ENCODE peak calls at places on chromosomes 4 and X, in six cellular contexts. One of them, this sample, is unnamed. For H3F3A and H4K20me1, the result is how much of the 10 kb centered on the place peaks cover.

GRCh38 chrX:140502491-140503229 is 2.2 kb downstream of the SOX3 start:
- DNase-seq in PC-9: no peak
- DNase-seq in neural progenitor cell: peak
- DNase-seq in GM23248: peak
- DNase-seq in PC-3: no peak
- DNase-seq in MM.1S: no peak
- DNase-seq in this sample: no peak

GRCh38 chr4:105265689-105266088 is 119.0 kb downstream of the TET2 start:
- DNase-seq in neural progenitor cell: no peak
- DNase-seq in PC-3: no peak
- DNase-seq in GM23248: no peak
- DNase-seq in PC-9: no peak
- DNase-seq in MM.1S: no peak
- DNase-seq in this sample: no peak

GRCh38 chr4:129358571-129358970 is 262.6 kb downstream of the C4orf33 start:
- DNase-seq in neural progenitor cell: no peak
- DNase-seq in PC-3: peak
- DNase-seq in GM23248: peak
- DNase-seq in MM.1S: peak
- DNase-seq in PC-9: peak
- DNase-seq in this sample: no peak

GRCh38 chrX:107630031-107630689 is 1.9 kb downstream of the PRPS1 start:
- DNase-seq in neural progenitor cell: peak
- DNase-seq in GM23248: no peak
- DNase-seq in MM.1S: no peak
- DNase-seq in PC-9: no peak
- DNase-seq in PC-3: no peak
- DNase-seq in this sample: peak

GRCh38 chrX:124240422-124240821 is 92.0 kb upstream of the TEX13D start:
- DNase-seq in GM23248: peak
- DNase-seq in PC-3: no peak
- DNase-seq in neural progenitor cell: no peak
- DNase-seq in MM.1S: no peak
- DNase-seq in PC-9: no peak
- DNase-seq in this sample: no peak

GRCh38 chr4:144366425-144366824 is 225.9 kb upstream of the GYPA start:
- DNase-seq in PC-3: no peak
- DNase-seq in PC-9: no peak
- DNase-seq in neural progenitor cell: no peak
- DNase-seq in GM23248: no peak
- DNase-seq in MM.1S: no peak
- DNase-seq in this sample: no peak

GRCh38 chrX:13983734-13984133 is 46.0 kb downstream of the GEMIN8 start:
- DNase-seq in MM.1S: no peak
- DNase-seq in PC-3: no peak
- DNase-seq in neural progenitor cell: no peak
- DNase-seq in PC-9: no peak
- DNase-seq in GM23248: no peak
- DNase-seq in this sample: no peak

GRCh38 chrX:41334866-41335589 is 1.1 kb downstream of the DDX3X start:
- DNase-seq in MM.1S: peak
- DNase-seq in PC-9: no peak
- DNase-seq in GM23248: peak
- DNase-seq in PC-3: peak
- DNase-seq in neural progenitor cell: no peak
- DNase-seq in this sample: peak

GRCh38 chr4:75141162-75141561 is 208.2 kb downstream of the PARM1 start:
- DNase-seq in neural progenitor cell: peak
- DNase-seq in PC-9: no peak
- DNase-seq in GM23248: no peak
- DNase-seq in MM.1S: peak
- DNase-seq in PC-3: peak
- DNase-seq in this sample: peak

GRCh38 chr4:144489831-144490230 is 156.1 kb upstream of the HHIP start:
- DNase-seq in PC-9: no peak
- DNase-seq in PC-3: no peak
- DNase-seq in neural progenitor cell: no peak
- DNase-seq in MM.1S: no peak
- DNase-seq in GM23248: no peak
- DNase-seq in this sample: no peak

GRCh38 chr4:106775636-106776035 is 260.5 kb downstream of the DKK2 start:
- DNase-seq in PC-3: no peak
- DNase-seq in MM.1S: peak
- DNase-seq in GM23248: no peak
- DNase-seq in neural progenitor cell: no peak
- DNase-seq in PC-9: no peak
- DNase-seq in this sample: no peak

GRCh38 chr4:128757712-128758111 is 51.8 kb upstream of the JADE1 start:
- DNase-seq in GM23248: no peak
- DNase-seq in neural progenitor cell: peak
- DNase-seq in PC-9: no peak
- DNase-seq in PC-3: no peak
- DNase-seq in MM.1S: peak
- DNase-seq in this sample: peak

GRCh38 chr4:142567199-142567598 is 278.9 kb downstream of the INPP4B start:
- DNase-seq in PC-3: peak
- DNase-seq in GM23248: peak
- DNase-seq in MM.1S: no peak
- DNase-seq in PC-9: no peak
- DNase-seq in neural progenitor cell: peak
- DNase-seq in this sample: peak

GRCh38 chr4:53640576-53641459 is 49.5 kb upstream of the LNX1 start:
- DNase-seq in PC-3: no peak
- DNase-seq in MM.1S: peak
- DNase-seq in PC-9: no peak
- DNase-seq in GM23248: no peak
- DNase-seq in neural progenitor cell: peak
- DNase-seq in this sample: no peak

GRCh38 chr4:37666625-37667071 is 19.5 kb downstream of the RELL1 start:
- DNase-seq in GM23248: peak
- DNase-seq in PC-9: peak
- DNase-seq in PC-3: peak
- DNase-seq in MM.1S: no peak
- DNase-seq in neural progenitor cell: no peak
- DNase-seq in this sample: peak

GRCh38 chr4:12050357-12050756 is 621.7 kb upstream of the HS3ST1 start:
- DNase-seq in neural progenitor cell: peak
- DNase-seq in GM23248: no peak
- DNase-seq in PC-3: no peak
- DNase-seq in PC-9: no peak
- DNase-seq in MM.1S: no peak
- DNase-seq in this sample: peak

GRCh38 chr4:101282076-101282844 is 65.1 kb downstream of the PPP3CA start:
- DNase-seq in MM.1S: no peak
- DNase-seq in neural progenitor cell: no peak
- DNase-seq in PC-3: no peak
- DNase-seq in GM23248: no peak
- DNase-seq in PC-9: no peak
- DNase-seq in this sample: peak

GRCh38 chrX:101407167-101407747 is 468 bp downstream of the GLA start:
- DNase-seq in MM.1S: no peak
- DNase-seq in neural progenitor cell: no peak
- DNase-seq in GM23248: peak
- DNase-seq in PC-3: no peak
- DNase-seq in PC-9: no peak
- DNase-seq in this sample: no peak

GRCh38 chr4:70703695-70704332 is 15.5 kb downstream of the UTP3 start:
- DNase-seq in GM23248: peak
- DNase-seq in PC-9: peak
- DNase-seq in PC-3: peak
- DNase-seq in MM.1S: no peak
- DNase-seq in neural progenitor cell: peak
- DNase-seq in this sample: peak

GRCh38 chr4:117064297-117064696 is 21.1 kb downstream of the TRAM1L1 start:
- DNase-seq in GM23248: peak
- DNase-seq in MM.1S: no peak
- DNase-seq in PC-3: peak
- DNase-seq in PC-9: no peak
- DNase-seq in neural progenitor cell: no peak
- DNase-seq in this sample: no peak

GRCh38 chrX:25158635-25159034 is 142.9 kb upstream of the ARX start:
- DNase-seq in MM.1S: peak
- DNase-seq in GM23248: peak
- DNase-seq in neural progenitor cell: no peak
- DNase-seq in PC-9: no peak
- DNase-seq in PC-3: no peak
- DNase-seq in this sample: no peak

GRCh38 chrX:65932173-65933084 is 107.5 kb downstream of the VSIG4 start:
- DNase-seq in PC-9: peak
- DNase-seq in PC-3: peak
- DNase-seq in MM.1S: no peak
- DNase-seq in neural progenitor cell: peak
- DNase-seq in GM23248: no peak
- DNase-seq in this sample: peak

GRCh38 chrX:134423606-134424005 is 36.4 kb upstream of the HPRT1 start:
- DNase-seq in PC-3: peak
- DNase-seq in MM.1S: no peak
- DNase-seq in neural progenitor cell: no peak
- DNase-seq in PC-9: no peak
- DNase-seq in GM23248: peak
- DNase-seq in this sample: no peak

GRCh38 chr4:149345424-149345823 is 470.2 kb downstream of the IQCM start:
- DNase-seq in PC-9: no peak
- DNase-seq in neural progenitor cell: no peak
- DNase-seq in PC-3: peak
- DNase-seq in GM23248: peak
- DNase-seq in MM.1S: no peak
- DNase-seq in this sample: no peak

GRCh38 chr4:139142097-139142496 is 34.9 kb downstream of the ELF2 start:
- DNase-seq in PC-3: peak
- DNase-seq in GM23248: no peak
- DNase-seq in neural progenitor cell: no peak
- DNase-seq in PC-9: no peak
- DNase-seq in MM.1S: no peak
- DNase-seq in this sample: no peak

GRCh38 chr4:26238782-26239647 is 81.8 kb upstream of the RBPJ start:
- DNase-seq in MM.1S: no peak
- DNase-seq in GM23248: peak
- DNase-seq in PC-9: no peak
- DNase-seq in neural progenitor cell: peak
- DNase-seq in PC-3: peak
- DNase-seq in this sample: peak

GRCh38 chrX:134542485-134542884 is 82.5 kb downstream of the HPRT1 start:
- DNase-seq in GM23248: peak
- DNase-seq in MM.1S: no peak
- DNase-seq in PC-9: peak
- DNase-seq in PC-3: peak
- DNase-seq in neural progenitor cell: no peak
- DNase-seq in this sample: peak

GRCh38 chr4:100022792-100023222 is 72.7 kb upstream of the H2AZ1 start:
- DNase-seq in PC-9: no peak
- DNase-seq in GM23248: no peak
- DNase-seq in MM.1S: no peak
- DNase-seq in neural progenitor cell: peak
- DNase-seq in PC-3: no peak
- DNase-seq in this sample: peak

GRCh38 chr4:100983426-100983825 is 363.9 kb downstream of the PPP3CA start:
- DNase-seq in PC-9: no peak
- DNase-seq in MM.1S: no peak
- DNase-seq in PC-3: no peak
- DNase-seq in neural progenitor cell: no peak
- DNase-seq in GM23248: peak
- DNase-seq in this sample: no peak

GRCh38 chr4:57043304-57044251 is 64.9 kb downstream of the POLR2B start:
- DNase-seq in PC-9: no peak
- DNase-seq in GM23248: peak
- DNase-seq in MM.1S: no peak
- DNase-seq in PC-3: no peak
- DNase-seq in neural progenitor cell: no peak
- DNase-seq in this sample: no peak

GRCh38 chrX:142663330-142664095 is 362.2 kb upstream of the SPANXN4 start:
- DNase-seq in MM.1S: no peak
- DNase-seq in PC-9: no peak
- DNase-seq in neural progenitor cell: no peak
- DNase-seq in PC-3: no peak
- DNase-seq in GM23248: no peak
- DNase-seq in this sample: no peak

DNA sequence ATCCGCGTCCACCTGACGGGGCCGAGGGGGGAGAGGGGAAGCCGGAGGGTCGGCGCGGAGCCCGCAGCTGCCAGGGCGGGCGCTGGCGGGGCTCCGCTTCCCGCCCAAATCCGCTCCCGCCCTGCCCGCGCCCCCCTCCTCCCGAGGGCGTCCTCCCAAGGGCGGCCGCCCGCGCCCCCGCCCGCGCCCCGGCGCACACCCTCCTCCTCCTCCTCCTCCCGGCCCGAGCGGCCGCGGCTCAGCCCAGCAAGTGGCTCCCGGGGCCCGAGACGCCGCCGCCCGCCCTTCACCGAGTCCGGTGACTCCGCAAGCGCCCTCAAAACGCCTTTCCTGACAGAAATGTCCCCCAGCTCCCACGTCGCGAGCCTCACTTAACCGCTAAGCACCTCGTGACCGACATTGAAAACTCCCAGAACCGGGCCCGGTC is 487 bp downstream of the HMGB2 start:
- DNase-seq in PC-9: no peak
- DNase-seq in PC-3: peak
- DNase-seq in neural progenitor cell: peak
- DNase-seq in MM.1S: peak
- DNase-seq in GM23248: peak
- DNase-seq in this sample: peak
- H3F3A ChIP-seq in PC-9: under half
- H3F3A ChIP-seq in PC-3: under half
- H3F3A ChIP-seq in neural progenitor cell: half or more
- H3F3A ChIP-seq in MM.1S: under half
- H3F3A ChIP-seq in GM23248: under half
- H3F3A ChIP-seq in this sample: under half

DNA sequence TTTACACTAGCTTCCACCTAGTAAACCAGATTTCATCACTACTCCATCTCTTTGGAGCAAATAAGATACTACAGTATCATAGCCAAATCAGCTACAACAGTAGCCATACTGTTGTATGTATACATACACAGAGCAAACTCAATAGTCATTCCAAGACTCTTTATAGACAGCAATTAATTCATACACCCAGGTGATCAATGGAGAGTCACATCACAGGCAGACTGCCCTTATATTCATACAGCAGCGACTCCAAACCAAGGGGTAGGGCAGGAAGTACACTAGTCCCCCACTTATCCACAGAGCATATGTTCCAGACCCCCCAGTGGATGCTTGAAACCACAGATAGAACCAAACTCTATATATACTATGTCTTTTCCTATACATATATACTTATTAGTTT is 76.6 kb downstream of the FBXW7 start:
- DNase-seq in PC-9: no peak
- DNase-seq in MM.1S: no peak
- DNase-seq in PC-3: no peak
- DNase-seq in neural progenitor cell: no peak
- DNase-seq in GM23248: no peak
- DNase-seq in this sample: no peak
- H4K20me1 ChIP-seq in PC-9: under half
- H4K20me1 ChIP-seq in MM.1S: under half
- H4K20me1 ChIP-seq in PC-3: under half
- H4K20me1 ChIP-seq in neural progenitor cell: under half
- H4K20me1 ChIP-seq in GM23248: under half
- H4K20me1 ChIP-seq in this sample: under half

GRCh38 chrX:44232100-44232499 is 111.4 kb downstream of the EFHC2 start:
- DNase-seq in PC-9: no peak
- DNase-seq in MM.1S: no peak
- DNase-seq in neural progenitor cell: no peak
- DNase-seq in PC-3: no peak
- DNase-seq in GM23248: no peak
- DNase-seq in this sample: no peak
- TF ChIP-seq EZH2 in PC-9: no peak
- TF ChIP-seq EZH2 in MM.1S: no peak
- TF ChIP-seq EZH2 in neural progenitor cell: no peak
- TF ChIP-seq EZH2 in PC-3: no peak
- TF ChIP-seq EZH2 in GM23248: no peak
- TF ChIP-seq EZH2 in this sample: no peak

GRCh38 chr4:121788896-121789295 is 12.2 kb upstream of the EXOSC9 start:
- DNase-seq in neural progenitor cell: no peak
- DNase-seq in MM.1S: no peak
- DNase-seq in GM23248: peak
- DNase-seq in PC-9: no peak
- DNase-seq in PC-3: no peak
- DNase-seq in this sample: no peak
- H3F3A ChIP-seq in neural progenitor cell: under half
- H3F3A ChIP-seq in MM.1S: under half
- H3F3A ChIP-seq in GM23248: half or more
- H3F3A ChIP-seq in PC-9: under half
- H3F3A ChIP-seq in PC-3: under half
- H3F3A ChIP-seq in this sample: under half

This sample was measured in GM23338.